ENCODE peak calls at places on chromosome 7, in four cellular contexts. L, U, V and Y are unnamed samples.
A peak's percentile ranks its signal among the peaks of the same experiment; 100 is the strongest.

GRCh38 chr7:105396566-105396965 is 7.8 kb upstream of the SRPK2 start:
- DNase-seq in U (no peak), L (no peak), V (no peak), Y (no peak)

GRCh38 chr7:34237493-34237849 is 332.1 kb downstream of the BMPER start:
- DNase-seq in U (no peak), L (no peak), V (no peak), Y (no peak)

GRCh38 chr7:20296444-20296843 is 34.3 kb upstream of the ITGB8 start:
- DNase-seq in V (peak; percentile 49), L (no peak), U (no peak), Y (no peak)

GRCh38 chr7:108581655-108582491 is 12.2 kb downstream of the DNAJB9 start:
- DNase-seq in L (no peak), V (peak; percentile 15), U (no peak), Y (no peak)

GRCh38 chr7:82325416-82325815 is 118.2 kb downstream of the CACNA2D1 start:
- DNase-seq in V (peak; percentile 56), U (no peak), L (no peak), Y (peak; percentile 51)

GRCh38 chr7:100122568-100122967 is 3.1 kb downstream of the CNPY4 start:
- DNase-seq in L (no peak), U (no peak), V (no peak), Y (no peak)

GRCh38 chr7:99669782-99670181 is 10.0 kb downstream of the CYP3A5 start:
- DNase-seq in V (no peak), U (no peak), L (no peak), Y (no peak)

GRCh38 chr7:155216475-155217272 is 81.0 kb upstream of the INSIG1 start:
- DNase-seq in U (no peak), L (no peak), V (no peak), Y (peak; percentile 38)

GRCh38 chr7:936131-937054 is 18.1 kb downstream of the ADAP1 start:
- DNase-seq in U (peak; percentile 10), V (peak; percentile 48), L (peak; percentile 92), Y (peak; percentile 30)

GRCh38 chr7:139451638-139452037 is 31.8 kb downstream of the KLRG2 start:
- DNase-seq in L (no peak), U (no peak), V (peak; percentile 64), Y (peak; percentile 52)

GRCh38 chr7:44489955-44490350 is 505 bp downstream of the NUDCD3 start:
- DNase-seq in U (peak; percentile 49), V (no peak), L (no peak), Y (peak; percentile 41)

GRCh38 chr7:44491229-44491628 is 771 bp upstream of the NUDCD3 start:
- DNase-seq in U (no peak), L (no peak), V (no peak), Y (no peak)

GRCh38 chr7:44486693-44487092 is 3.8 kb downstream of the NUDCD3 start:
- DNase-seq in U (no peak), V (peak; percentile 37), L (no peak), Y (peak; percentile 61)

GRCh38 chr7:44488955-44489354 is 1.5 kb downstream of the NUDCD3 start:
- DNase-seq in U (no peak), L (no peak), V (no peak), Y (no peak)

GRCh38 chr7:44490351-44491200 is at the start of gene NUDCD3:
- DNase-seq in L (peak; percentile 48), U (peak; percentile 87), V (peak; percentile 83), Y (peak; percentile 90)
- TF ChIP-seq CTCF in L (peak; percentile 3), U (peak; percentile 25), V (peak; percentile 15), Y (peak; percentile 26)

DNA sequence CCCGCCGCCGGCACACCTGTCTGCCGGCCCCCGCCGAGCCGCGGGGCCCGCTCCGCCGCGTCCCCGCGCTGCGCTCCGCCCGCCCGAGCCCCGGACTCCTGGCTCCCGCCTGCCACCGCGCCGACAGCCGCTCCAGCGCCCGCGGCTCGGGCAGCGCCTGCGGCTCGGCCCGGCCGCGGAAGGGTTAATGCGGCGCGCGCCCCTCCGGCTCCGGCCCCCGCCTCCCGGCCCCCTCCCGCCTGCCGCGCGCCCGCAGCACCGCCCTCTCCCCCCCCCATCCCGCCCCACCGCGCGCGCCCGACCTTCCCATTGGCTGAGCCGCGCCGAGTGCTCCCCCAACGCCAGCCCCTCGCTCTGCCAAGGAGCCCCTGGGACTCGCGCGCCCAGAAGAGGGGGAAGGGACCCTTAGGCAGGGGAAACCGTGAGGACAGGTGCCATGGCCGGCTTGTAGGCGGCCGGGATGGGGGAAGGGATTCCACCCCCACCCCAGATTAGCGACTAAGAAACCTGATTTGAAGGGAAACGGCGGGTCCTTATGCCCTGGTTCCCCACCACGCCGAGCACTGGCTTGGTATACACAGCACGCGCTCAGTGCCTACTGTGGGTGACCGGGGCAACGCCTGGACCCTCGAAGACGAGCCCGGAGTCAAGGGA is at the start of gene KCNH2:
- DNase-seq in U (no peak), V (no peak), L (no peak), Y (no peak)
- H3K4me3 ChIP-seq in U (peak within 1 kb of the TSS; percentile 35), V (no peak within 1 kb of the TSS), L (no peak within 1 kb of the TSS), Y (no peak within 1 kb of the TSS)

GRCh38 chr7:143375298-143376034 is 5.7 kb upstream of the ZYX start:
- DNase-seq in V (no peak), L (no peak), U (no peak), Y (no peak)

GRCh38 chr7:143374556-143374955 is 6.6 kb upstream of the ZYX start:
- DNase-seq in L (no peak), V (no peak), U (no peak), Y (no peak)

GRCh38 chr7:143373255-143373794 is 7.8 kb upstream of the ZYX start:
- DNase-seq in U (no peak), L (no peak), V (no peak), Y (no peak)

GRCh38 chr7:143379607-143380263 is 1.4 kb upstream of the ZYX start:
- DNase-seq in L (no peak), V (no peak), U (no peak), Y (no peak)

DNA sequence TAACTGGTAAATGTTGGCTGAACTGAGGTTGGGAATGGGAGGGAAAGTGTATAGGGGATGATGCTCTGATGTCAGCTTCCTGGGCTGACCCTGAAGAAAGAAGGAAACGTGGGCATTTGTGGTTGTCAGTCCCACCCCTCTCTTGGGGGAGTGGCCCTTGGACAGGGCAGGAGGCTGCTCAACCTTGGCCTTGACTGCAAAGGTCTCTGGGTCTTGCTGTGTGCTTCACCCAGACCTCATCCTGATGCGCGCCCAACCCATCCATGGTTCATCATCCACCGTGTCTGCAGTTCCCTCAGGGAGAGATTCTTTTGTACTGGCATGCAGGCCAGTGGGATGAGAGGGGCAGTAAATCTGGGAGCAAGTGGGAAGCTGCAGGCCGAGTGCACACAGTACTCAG is 4.7 kb upstream of the ZYX start:
- DNase-seq in L (no peak), V (no peak), U (no peak), Y (no peak)
- TF ChIP-seq CTCF in L (no peak), V (no peak), U (no peak), Y (no peak)

GRCh38 chr7:22726345-22726848 is 603 bp upstream of the IL6 start:
- DNase-seq in U (peak; percentile 34), V (peak; percentile 85), L (no peak), Y (peak; percentile 92)
- H3K4me3 ChIP-seq in U (no peak overlapping the region), V (no peak overlapping the region), L (no peak overlapping the region), Y (peak overlapping the region; percentile 51)

GRCh38 chr7:6576024-6576866 is 1.0 kb upstream of the ZDHHC4 start:
- DNase-seq in U (no peak), V (no peak), L (no peak), Y (no peak)
- TF ChIP-seq CTCF in U (no peak), V (no peak), L (no peak), Y (no peak)

GRCh38 chr7:24597014-24597413 is 23.8 kb downstream of the PALS2 start:
- DNase-seq in U (no peak), V (no peak), L (no peak), Y (no peak)
- H3K4me3 ChIP-seq in U (no peak overlapping the region), V (no peak overlapping the region), L (peak overlapping the region; percentile 17), Y (no peak overlapping the region)

GRCh38 chr7:142560166-142560565 is 189.1 kb upstream of the PRSS1 start:
- DNase-seq in L (no peak), V (peak; percentile 38), U (no peak), Y (no peak)

GRCh38 chr7:142553216-142553615 is 196.1 kb upstream of the PRSS1 start:
- DNase-seq in L (no peak), V (peak; percentile 43), U (no peak), Y (peak; percentile 69)

GRCh38 chr7:142557971-142558582 is 191.2 kb upstream of the PRSS1 start:
- DNase-seq in V (peak; percentile 41), U (peak; percentile 50), L (no peak), Y (peak; percentile 47)

GRCh38 chr7:142554555-142555532 is 194.4 kb upstream of the PRSS1 start:
- DNase-seq in V (peak; percentile 51), U (no peak), L (no peak), Y (no peak)

GRCh38 chr7:142556745-142557144 is 192.5 kb upstream of the PRSS1 start:
- DNase-seq in V (peak; percentile 99), U (peak; percentile 18), L (no peak), Y (peak; percentile 96)
- TF ChIP-seq CTCF in V (peak; percentile 30), U (no peak), L (no peak), Y (peak; percentile 58)

GRCh38 chr7:55535637-55536016 is 36.7 kb downstream of the VOPP1 start:
- DNase-seq in V (no peak), U (no peak), L (no peak), Y (no peak)

GRCh38 chr7:55534916-55535636 is 37.2 kb downstream of the VOPP1 start:
- DNase-seq in U (no peak), L (no peak), V (no peak), Y (no peak)

GRCh38 chr7:55533050-55533728 is 39.1 kb downstream of the VOPP1 start:
- DNase-seq in U (peak; percentile 72), V (peak; percentile 78), L (peak; percentile 98), Y (no peak)

GRCh38 chr7:55533729-55534080 is 38.6 kb downstream of the VOPP1 start:
- DNase-seq in L (no peak), U (no peak), V (no peak), Y (no peak)

GRCh38 chr7:55534262-55534915 is 37.9 kb downstream of the VOPP1 start:
- DNase-seq in V (peak; percentile 77), L (peak; percentile 99), U (peak; percentile 78), Y (peak; percentile 68)
- H3K4me3 ChIP-seq in V (no peak overlapping the region), L (peak overlapping the region; percentile 78), U (no peak overlapping the region), Y (no peak overlapping the region)